ENCODE peak calls at places on chromosomes 11 and 22, in seven cellular contexts. V is activated CD4-positive, CD25-positive, alpha-beta regulatory T cell; H is stimulated activated CD4-positive, alpha-beta T cell treated with anti-CD3 and anti-CD28 coated beads, Interleukin-1b, Interleukin-23, amount 100 ng/mL, for 24 hours; K is ovary; O is LoVo; U is T-helper 2 cell; P is kidney. R is an unnamed sample.

GRCh38 chr22:38077595-38077994 is 6.4 kb downstream of the SLC16A8 start:
- DNase-seq in O (no peak), H (no peak), U (no peak), K (no peak), P (peak), V (no peak), R (no peak)

GRCh38 chr11:120306519-120307242 is 18.4 kb upstream of the TLCD5 start:
- DNase-seq in P (peak), U (no peak), K (no peak), H (no peak), O (peak), V (no peak), R (peak)

GRCh38 chr11:11931461-11932055 is 76.9 kb downstream of the DKK3 start:
- DNase-seq in P (no peak), O (peak), H (no peak), U (no peak), K (no peak), V (no peak), R (no peak)

GRCh38 chr11:110311783-110312578 is 15.6 kb upstream of the RDX start:
- DNase-seq in K (no peak), V (no peak), P (no peak), U (no peak), H (no peak), O (no peak), R (no peak)

GRCh38 chr22:36425977-36426523 is 38.3 kb upstream of the MYH9 start:
- DNase-seq in U (no peak), P (peak), K (peak), H (no peak), O (no peak), V (no peak), R (peak)

GRCh38 chr11:59292611-59293010 is 66.1 kb upstream of the OR5AN1 start:
- DNase-seq in H (no peak), P (no peak), U (no peak), O (no peak), V (no peak), K (no peak), R (no peak)

GRCh38 chr11:17564687-17565042 is 17.6 kb downstream of the OTOG start:
- DNase-seq in P (no peak), H (no peak), U (no peak), O (no peak), V (no peak), K (no peak), R (no peak)

GRCh38 chr11:100445231-100445735 is 241.8 kb upstream of the ARHGAP42 start:
- DNase-seq in P (no peak), V (no peak), H (no peak), U (no peak), K (no peak), O (no peak), R (no peak)

GRCh38 chr11:124274000-124274399 is 17.8 kb downstream of the OR8G5 start:
- DNase-seq in U (no peak), P (no peak), K (no peak), V (no peak), O (no peak), H (no peak), R (no peak)

GRCh38 chr22:49847751-49848689 is 5.6 kb upstream of the ZBED4 start:
- DNase-seq in H (no peak), K (no peak), V (no peak), P (peak), U (no peak), O (no peak), R (peak)

GRCh38 chr11:19455731-19456130 is 215.0 kb upstream of the E2F8 start:
- DNase-seq in U (no peak), H (no peak), K (no peak), O (no peak), P (no peak), V (no peak), R (no peak)

GRCh38 chr22:44698531-44699421 is 3.2 kb upstream of the PRR5 start:
- DNase-seq in H (no peak), U (no peak), V (no peak), P (no peak), O (peak), K (peak), R (no peak)

GRCh38 chr22:45450931-45451651 is 37.6 kb downstream of the RIBC2 start:
- DNase-seq in P (no peak), K (no peak), U (no peak), O (no peak), V (no peak), H (no peak), R (no peak)

GRCh38 chr11:93844568-93844967 is 5.8 kb downstream of the VSTM5 start:
- DNase-seq in O (no peak), V (no peak), K (no peak), U (no peak), H (no peak), P (no peak), R (no peak)

GRCh38 chr11:71962428-71963038 is 33.7 kb downstream of the RNF121 start:
- DNase-seq in K (no peak), H (no peak), P (no peak), O (no peak), V (no peak), U (no peak), R (no peak)

GRCh38 chr11:28040384-28040783 is 67.6 kb downstream of the KIF18A start:
- DNase-seq in H (no peak), V (no peak), P (no peak), U (no peak), K (no peak), O (no peak), R (no peak)

GRCh38 chr11:28760676-28761390 is 652.6 kb downstream of the METTL15 start:
- DNase-seq in V (no peak), U (no peak), P (no peak), O (no peak), H (no peak), K (no peak), R (no peak)

GRCh38 chr11:67606150-67606476 is 623 bp upstream of the NDUFV1 start:
- DNase-seq in H (no peak), P (no peak), O (no peak), V (no peak), U (no peak), K (peak), R (no peak)

GRCh38 chr11:102144357-102145342 is 34.4 kb downstream of the YAP1 start:
- DNase-seq in O (no peak), H (no peak), P (no peak), K (peak), U (no peak), V (no peak), R (peak)

GRCh38 chr11:103779054-103779453 is 257.4 kb upstream of the DDI1 start:
- DNase-seq in U (no peak), K (no peak), H (no peak), P (no peak), V (no peak), O (no peak), R (no peak)

GRCh38 chr11:95154514-95154913 is 64.9 kb downstream of the ENDOD1 start:
- DNase-seq in U (peak), P (no peak), V (peak), K (peak), O (peak), H (peak), R (peak)

GRCh38 chr11:10067629-10068300 is 226.3 kb downstream of the SBF2 start:
- DNase-seq in U (no peak), K (no peak), P (no peak), O (no peak), V (no peak), H (no peak), R (no peak)

GRCh38 chr11:73716153-73717056 is 44.5 kb downstream of the RAB6A start:
- DNase-seq in V (no peak), P (no peak), U (no peak), O (no peak), K (no peak), H (no peak), R (no peak)

GRCh38 chr22:18091916-18092526 is 14.2 kb downstream of the PEX26 start:
- DNase-seq in O (peak), K (peak), H (no peak), U (no peak), V (no peak), P (peak), R (peak)

GRCh38 chr22:38135133-38135706 is 24.7 kb upstream of the BAIAP2L2 start:
- DNase-seq in U (no peak), P (peak), K (no peak), V (no peak), H (no peak), O (peak), R (no peak)

GRCh38 chr11:117039897-117040296 is 58.3 kb downstream of the SIK3 start:
- DNase-seq in U (no peak), O (no peak), P (no peak), K (no peak), V (no peak), H (no peak), R (no peak)

GRCh38 chr22:26321469-26321913 is 107.6 kb upstream of the ASPHD2 start:
- DNase-seq in U (no peak), O (no peak), H (no peak), P (no peak), V (no peak), K (no peak), R (peak)

GRCh38 chr11:123072279-123072678 is 10.3 kb upstream of the HSPA8 start:
- DNase-seq in O (no peak), K (no peak), H (no peak), V (no peak), P (no peak), U (no peak), R (no peak)

R was measured in left cardiac atrium.